ENCODE peak calls at places on chromosome 3, in ten cellular contexts. L is tibial nerve, K is HepG2, S is iPS DF 6.9, V is epithelial cell of prostate, G is cardiac muscle cell, P is dorsolateral prefrontal cortex, Z is spleen, E is GM23248, D is tibial artery. H is an unnamed sample.

GRCh38 chr3:66121288-66121687 is 82.6 kb upstream of the MAGI1 start:
- DNase-seq in L (no peak), K (no peak), S (no peak), V (no peak), G (no peak), P (no peak), Z (no peak), E (peak), D (no peak), H (no peak)

GRCh38 chr3:188037965-188038581 is 115.9 kb upstream of the LPP start:
- DNase-seq in L (no peak), K (no peak), S (no peak), V (no peak), G (no peak), P (no peak), Z (no peak), E (peak), D (no peak), H (no peak)

GRCh38 chr3:16548721-16549120 is 35.2 kb upstream of the RFTN1 start:
- DNase-seq in L (no peak), K (no peak), S (no peak), V (peak), G (no peak), P (no peak), Z (no peak), E (peak), D (no peak), H (no peak)

GRCh38 chr3:134003066-134003465 is 26.7 kb downstream of the SLCO2A1 start:
- DNase-seq in L (no peak), K (no peak), S (no peak), V (no peak), G (no peak), P (no peak), Z (no peak), E (no peak), D (no peak), H (no peak)

GRCh38 chr3:27721717-27722564 is at the start of gene EOMES:
- DNase-seq in L (no peak), K (peak), S (no peak), V (peak), G (peak), P (no peak), Z (peak), E (peak), D (no peak), H (no peak)

GRCh38 chr3:72976182-72976825 is 20.3 kb upstream of the PPP4R2 start:
- DNase-seq in L (no peak), K (no peak), S (no peak), V (no peak), G (no peak), P (no peak), Z (no peak), E (peak), D (no peak), H (no peak)

GRCh38 chr3:114218578-114219185 is 18.7 kb downstream of the ZNF80 start:
- DNase-seq in L (no peak), K (no peak), S (no peak), V (no peak), G (no peak), P (no peak), Z (no peak), E (no peak), D (no peak), H (no peak)

GRCh38 chr3:172836390-172836997 is 86.0 kb downstream of the ECT2 start:
- DNase-seq in L (peak), K (peak), S (no peak), V (no peak), G (peak), P (no peak), Z (no peak), E (peak), D (no peak), H (no peak)

GRCh38 chr3:14564741-14565140 is 24.6 kb upstream of the GRIP2 start:
- DNase-seq in L (no peak), K (peak), S (no peak), V (no peak), G (no peak), P (no peak), Z (no peak), E (no peak), D (no peak), H (no peak)

GRCh38 chr3:62940763-62941632 is 65.8 kb upstream of the CADPS start:
- DNase-seq in L (no peak), K (no peak), S (no peak), V (no peak), G (no peak), P (no peak), Z (no peak), E (peak), D (no peak), H (no peak)

GRCh38 chr3:62939707-62940106 is 64.5 kb upstream of the CADPS start:
- DNase-seq in L (no peak), K (no peak), S (no peak), V (no peak), G (no peak), P (no peak), Z (no peak), E (no peak), D (no peak), H (no peak)

GRCh38 chr3:62938583-62938982 is 63.4 kb upstream of the CADPS start:
- DNase-seq in L (no peak), K (no peak), S (no peak), V (no peak), G (no peak), P (no peak), Z (no peak), E (no peak), D (no peak), H (no peak)

GRCh38 chr3:62942761-62943160 is 67.5 kb upstream of the CADPS start:
- DNase-seq in L (no peak), K (no peak), S (no peak), V (no peak), G (no peak), P (no peak), Z (no peak), E (no peak), D (no peak), H (no peak)
- H3K27ac ChIP-seq in L (no peak), K (no peak), S (no peak), V (no peak), G (no peak), P (no peak), Z (no peak), E (no peak), D (no peak), H (no peak)

GRCh38 chr3:52185837-52186236 is 12.1 kb upstream of the ALAS1 start:
- DNase-seq in L (no peak), K (no peak), S (no peak), V (no peak), G (no peak), P (no peak), Z (peak), E (no peak), D (no peak), H (no peak)
- H3K27ac ChIP-seq in L (no peak), K (no peak), S (no peak), V (no peak), G (no peak), P (no peak), Z (no peak), E (no peak), D (no peak), H (no peak)

DNA sequence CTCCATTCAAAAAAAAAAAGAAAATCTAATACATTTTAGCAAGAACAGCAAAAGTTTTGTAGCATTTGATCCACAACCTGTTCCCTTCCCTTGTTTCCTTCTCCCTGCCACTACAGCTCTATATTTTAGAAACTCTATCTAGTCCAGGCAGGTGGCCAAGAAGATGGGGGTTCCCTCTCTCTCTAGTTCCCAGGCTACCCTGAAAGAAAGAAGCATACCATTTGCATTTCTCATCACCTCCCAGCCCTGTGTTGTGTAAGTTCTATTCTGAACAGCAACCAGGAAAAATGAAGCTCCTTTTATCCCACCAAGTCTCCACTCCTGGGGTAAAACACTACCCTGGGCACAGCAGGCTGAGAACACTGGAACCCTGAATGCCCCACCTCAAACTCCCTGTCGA is 100.0 kb downstream of the PCCB start:
- DNase-seq in L (no peak), K (no peak), S (no peak), V (peak), G (no peak), P (no peak), Z (no peak), E (peak), D (no peak), H (no peak)
- H3K27ac ChIP-seq in L (no peak), K (no peak), S (no peak), V (peak), G (peak), P (no peak), Z (no peak), E (peak), D (peak), H (no peak)

GRCh38 chr3:126850370-126851085 is 132.4 kb upstream of the PLXNA1 start:
- DNase-seq in L (no peak), K (peak), S (peak), V (no peak), G (peak), P (no peak), Z (peak), E (peak), D (no peak), H (peak)

GRCh38 chr3:126851382-126851781 is 131.5 kb upstream of the PLXNA1 start:
- DNase-seq in L (no peak), K (peak), S (no peak), V (no peak), G (no peak), P (no peak), Z (no peak), E (no peak), D (no peak), H (no peak)

GRCh38 chr3:126852536-126852935 is 130.4 kb upstream of the PLXNA1 start:
- DNase-seq in L (no peak), K (no peak), S (no peak), V (no peak), G (no peak), P (no peak), Z (no peak), E (no peak), D (no peak), H (no peak)

GRCh38 chr3:126849768-126850167 is 133.1 kb upstream of the PLXNA1 start:
- DNase-seq in L (no peak), K (no peak), S (no peak), V (no peak), G (no peak), P (no peak), Z (peak), E (no peak), D (no peak), H (no peak)

DNA sequence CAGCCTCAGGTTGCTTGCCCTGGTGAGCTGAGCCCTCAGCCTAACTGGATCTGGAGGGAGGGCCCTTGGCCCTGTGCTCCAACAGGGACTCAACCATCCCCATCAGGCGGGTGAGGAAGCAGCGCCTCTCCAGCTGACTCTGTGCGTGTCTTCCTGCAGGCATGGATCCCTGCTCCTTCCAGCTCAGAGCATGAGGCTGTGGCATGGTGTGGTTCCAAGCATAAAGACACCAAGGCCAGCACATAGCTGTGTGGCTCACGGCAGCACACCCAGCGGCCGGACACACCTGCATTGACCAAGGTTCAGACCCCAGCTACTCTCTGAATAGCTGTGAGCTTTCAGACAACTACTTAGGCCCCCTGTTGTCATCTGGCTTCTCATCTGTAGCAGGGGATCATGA is 131.0 kb upstream of the PLXNA1 start:
- DNase-seq in L (no peak), K (peak), S (no peak), V (no peak), G (no peak), P (no peak), Z (no peak), E (no peak), D (no peak), H (no peak)
- H3K27ac ChIP-seq in L (no peak), K (peak), S (no peak), V (no peak), G (peak), P (no peak), Z (no peak), E (no peak), D (no peak), H (no peak)

GRCh38 chr3:170322501-170323328 is 34.8 kb upstream of the SKIL start:
- DNase-seq in L (no peak), K (no peak), S (no peak), V (no peak), G (no peak), P (no peak), Z (no peak), E (no peak), D (no peak), H (no peak)
- H3K27ac ChIP-seq in L (no peak), K (no peak), S (no peak), V (no peak), G (no peak), P (no peak), Z (no peak), E (no peak), D (no peak), H (no peak)

GRCh38 chr3:194870394-194871110 is 184.9 kb downstream of the FAM43A start:
- DNase-seq in L (no peak), K (no peak), S (no peak), V (peak), G (peak), P (no peak), Z (no peak), E (peak), D (no peak), H (no peak)

GRCh38 chr3:194871864-194872668 is 186.4 kb downstream of the FAM43A start:
- DNase-seq in L (no peak), K (no peak), S (no peak), V (peak), G (no peak), P (no peak), Z (no peak), E (peak), D (no peak), H (no peak)

GRCh38 chr3:194869482-194870169 is 183.9 kb downstream of the FAM43A start:
- DNase-seq in L (no peak), K (no peak), S (no peak), V (peak), G (no peak), P (no peak), Z (no peak), E (peak), D (no peak), H (no peak)

GRCh38 chr3:194872669-194872977 is 186.9 kb downstream of the FAM43A start:
- DNase-seq in L (no peak), K (no peak), S (peak), V (no peak), G (no peak), P (no peak), Z (no peak), E (peak), D (no peak), H (no peak)

GRCh38 chr3:194871143-194871863 is 185.6 kb downstream of the FAM43A start:
- DNase-seq in L (peak), K (no peak), S (no peak), V (peak), G (peak), P (no peak), Z (peak), E (peak), D (peak), H (peak)
- H3K27ac ChIP-seq in L (peak), K (no peak), S (no peak), V (peak), G (no peak), P (no peak), Z (peak), E (peak), D (no peak), H (peak)

DNA sequence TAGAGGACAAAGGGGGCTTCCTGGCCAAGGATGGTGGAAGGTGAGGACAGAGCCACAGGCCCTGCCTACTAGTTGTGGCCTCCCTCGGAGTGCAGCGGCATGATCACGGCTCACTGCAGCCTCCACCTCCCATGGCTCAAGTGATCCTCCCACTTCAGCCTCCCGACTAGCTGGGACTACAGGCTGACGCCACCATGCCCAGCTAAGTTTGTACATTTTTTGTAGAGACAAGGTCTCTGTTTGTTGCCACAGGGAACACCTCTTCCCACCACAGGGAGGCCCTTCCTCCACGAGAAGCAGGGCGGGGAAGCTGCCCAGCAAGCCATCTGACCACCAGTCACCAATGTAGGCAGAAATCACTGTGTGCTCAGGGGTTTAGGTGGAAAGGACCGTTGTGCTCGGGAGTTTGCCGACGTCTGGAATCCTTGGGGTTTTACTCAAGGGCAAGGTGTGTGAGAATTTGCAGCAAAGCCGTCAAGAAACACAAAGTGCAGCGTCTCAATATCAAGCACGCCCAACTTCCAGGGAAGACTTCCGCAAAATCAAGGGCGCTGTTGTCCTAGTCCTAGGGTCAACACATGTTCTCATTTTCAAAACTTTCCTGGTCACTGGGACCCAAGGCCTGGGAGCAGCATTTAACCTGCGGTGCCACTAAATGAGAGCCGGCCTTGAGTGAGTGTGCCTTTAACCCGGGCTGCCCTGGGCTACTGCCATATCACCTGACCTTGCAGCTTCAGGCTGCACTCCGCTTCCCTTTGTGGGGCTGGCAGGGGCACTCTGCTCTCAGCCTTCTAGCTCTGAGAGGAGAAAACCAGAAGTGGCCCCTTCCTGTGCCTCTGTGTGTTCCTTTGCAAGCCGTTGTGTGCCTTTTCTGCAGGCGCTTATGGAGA is 65.7 kb downstream of the SLC12A8 start:
- DNase-seq in L (no peak), K (no peak), S (no peak), V (no peak), G (peak), P (no peak), Z (peak), E (no peak), D (no peak), H (peak)
- H3K27ac ChIP-seq in L (peak), K (no peak), S (no peak), V (no peak), G (peak), P (no peak), Z (peak), E (no peak), D (no peak), H (peak)

DNA sequence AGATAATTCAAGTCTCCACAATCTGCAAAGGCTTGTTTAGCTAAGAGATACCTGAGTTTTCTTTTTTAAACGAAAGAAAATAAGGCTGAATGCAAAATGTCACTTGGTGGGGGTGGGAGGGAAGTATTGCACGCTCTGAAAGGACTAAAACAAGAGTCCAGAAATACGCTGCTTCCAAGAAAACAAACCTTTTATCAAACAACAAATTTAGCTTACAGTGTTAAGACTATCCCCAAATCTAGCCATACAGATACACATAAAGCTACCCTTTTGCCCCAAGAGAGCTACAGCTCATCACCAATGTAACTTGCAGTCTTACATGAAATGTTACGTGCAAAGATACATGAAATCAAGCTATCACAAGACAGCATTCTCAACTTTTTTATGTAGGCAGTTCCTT is 522.5 kb downstream of the FOXP1 start:
- DNase-seq in L (no peak), K (no peak), S (no peak), V (no peak), G (no peak), P (no peak), Z (no peak), E (no peak), D (no peak), H (no peak)
- H3K27ac ChIP-seq in L (peak), K (peak), S (no peak), V (peak), G (peak), P (peak), Z (no peak), E (no peak), D (peak), H (peak)

DNA sequence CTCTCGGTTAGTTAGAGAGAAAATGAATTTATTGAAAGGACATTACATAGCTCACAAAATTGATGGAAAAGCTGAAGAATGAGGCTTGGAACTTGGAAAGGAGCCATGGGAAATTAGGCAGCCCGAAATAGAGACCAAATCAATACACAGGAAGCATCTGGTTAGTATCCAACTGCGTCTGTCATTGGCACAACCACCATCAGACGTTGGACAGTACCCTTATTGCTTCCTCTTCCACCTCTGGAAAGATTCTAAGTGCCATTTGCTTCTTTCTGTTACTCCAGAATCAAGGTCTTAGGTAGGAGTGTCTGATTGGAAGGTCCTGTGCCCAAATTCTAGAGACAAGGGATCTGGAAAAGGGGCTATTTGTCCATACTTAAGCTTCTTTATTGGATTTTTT is 10.5 kb upstream of the HACD2 start:
- DNase-seq in L (no peak), K (no peak), S (no peak), V (no peak), G (no peak), P (no peak), Z (no peak), E (no peak), D (no peak), H (no peak)
- H3K27ac ChIP-seq in L (no peak), K (no peak), S (no peak), V (no peak), G (no peak), P (no peak), Z (no peak), E (no peak), D (no peak), H (no peak)

DNA sequence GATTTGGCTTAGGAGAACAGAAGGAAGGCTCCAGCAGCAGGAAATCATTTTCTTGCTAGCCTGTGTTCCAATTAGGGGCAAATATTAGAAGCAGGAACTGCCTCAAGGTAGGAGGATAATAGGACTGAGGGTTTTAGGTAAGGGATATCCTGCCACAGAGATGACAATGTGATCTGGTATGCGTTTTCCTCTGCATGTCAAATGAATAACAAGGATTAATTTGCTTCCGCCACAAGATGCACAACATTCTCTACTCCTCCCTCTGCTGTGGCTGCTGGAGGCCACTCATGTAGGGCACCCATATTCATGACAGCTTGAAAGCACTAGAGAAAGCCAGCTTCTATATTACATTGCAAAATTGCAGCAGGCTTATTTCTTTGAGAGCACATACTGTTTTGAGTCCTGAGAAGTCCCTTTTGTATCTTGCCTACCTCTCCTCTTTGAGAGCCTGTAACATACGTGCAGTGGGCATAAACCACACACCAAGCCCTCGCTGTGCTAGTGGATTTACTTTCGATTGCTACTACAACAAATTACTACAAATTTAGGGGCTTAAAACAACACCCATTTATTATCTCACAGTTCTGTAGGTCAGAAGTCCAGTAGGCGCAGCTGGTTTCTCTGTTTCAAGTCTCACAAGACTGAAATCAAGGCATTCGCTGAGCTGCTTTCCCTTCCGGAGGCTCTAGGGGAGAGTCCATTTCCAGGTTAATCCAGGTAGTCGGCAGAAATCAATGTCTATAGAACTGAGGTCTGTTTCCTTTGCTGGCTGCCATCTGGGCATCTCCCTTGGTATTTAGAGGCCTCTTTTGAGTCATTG is 5.9 kb upstream of the CD47 start:
- DNase-seq in L (no peak), K (no peak), S (no peak), V (no peak), G (no peak), P (no peak), Z (no peak), E (no peak), D (no peak), H (no peak)
- H3K27ac ChIP-seq in L (no peak), K (no peak), S (no peak), V (peak), G (no peak), P (no peak), Z (no peak), E (no peak), D (no peak), H (no peak)